ENCODE peak calls at places on chromosomes 2 and 18, in seven cellular contexts. X is heart right ventricle; M is glomerular endothelial cell; Z is activated T-helper 9 cell treated with anti-CD3 and anti-CD28 coated beads, Interleukin-2, amount 50 U/mL, for 16 hours; G is nucleus accumbens; P is fibroblast of lung; A is activated naive CD4-positive, alpha-beta T cell. N is an unnamed sample.

GRCh38 chr2:172038604-172039003 is 38.9 kb downstream of the METAP1D start:
- DNase-seq in X (no peak), M (no peak), Z (no peak), G (no peak), P (peak; percentile 50), A (no peak), N (no peak)

GRCh38 chr18:3466872-3467271 is 16.9 kb downstream of the TGIF1 start:
- DNase-seq in X (no peak), M (no peak), Z (no peak), G (no peak), P (no peak), A (no peak), N (no peak)

GRCh38 chr18:46474487-46475366 is 182.3 kb downstream of the LOXHD1 start:
- DNase-seq in X (no peak), M (no peak), Z (no peak), G (no peak), P (no peak), A (no peak), N (no peak)

GRCh38 chr2:127864877-127865276 is 6.9 kb upstream of the POLR2D start:
- DNase-seq in X (no peak), M (no peak), Z (no peak), G (no peak), P (no peak), A (no peak), N (no peak)

GRCh38 chr2:216540920-216541319 is 42.3 kb downstream of the RPL37A start:
- DNase-seq in X (no peak), M (no peak), Z (no peak), G (no peak), P (no peak), A (no peak), N (no peak)

GRCh38 chr18:74796928-74797576 is 199.4 kb downstream of the ZNF407 start:
- DNase-seq in X (no peak), M (no peak), Z (no peak), G (peak; percentile 12), P (peak; percentile 86), A (no peak), N (no peak)

GRCh38 chr2:146850746-146851145 is 994.1 kb upstream of the ACVR2A start:
- DNase-seq in X (no peak), M (no peak), Z (no peak), G (no peak), P (peak; percentile 91), A (no peak), N (no peak)

GRCh38 chr2:72779495-72779894 is 46.3 kb downstream of the EXOC6B start:
- DNase-seq in X (no peak), M (no peak), Z (no peak), G (no peak), P (no peak), A (no peak), N (no peak)

GRCh38 chr2:241961454-241961853 is 91.9 kb downstream of the RTP5 start:
- DNase-seq in X (no peak), M (no peak), Z (no peak), G (no peak), P (no peak), A (no peak), N (no peak)

GRCh38 chr2:70111752-70112591 is 24.7 kb downstream of the PCBP1 start:
- DNase-seq in X (no peak), M (no peak), Z (no peak), G (no peak), P (peak; percentile 78), A (no peak), N (no peak)

GRCh38 chr2:111642576-111643327 is 241.2 kb downstream of the ANAPC1 start:
- DNase-seq in X (no peak), M (no peak), Z (no peak), G (no peak), P (no peak), A (no peak), N (no peak)

GRCh38 chr2:85724731-85725181 is 29.0 kb upstream of the ATOH8 start:
- DNase-seq in X (no peak), M (no peak), Z (no peak), G (no peak), P (no peak), A (no peak), N (no peak)

GRCh38 chr2:36356199-36356989 is 816 bp downstream of the CRIM1 start:
- DNase-seq in X (peak; percentile 56), M (no peak), Z (no peak), G (peak; percentile 74), P (peak; percentile 49), A (peak; percentile 9), N (no peak)

GRCh38 chr2:20242727-20243377 is 17.9 kb upstream of the SDC1 start:
- DNase-seq in X (no peak), M (no peak), Z (no peak), G (no peak), P (no peak), A (no peak), N (no peak)

GRCh38 chr2:239368906-239369584 is 31.8 kb downstream of the HDAC4 start:
- DNase-seq in X (no peak), M (no peak), Z (no peak), G (no peak), P (no peak), A (no peak), N (no peak)

GRCh38 chr2:233395687-233396086 is 41.4 kb downstream of the DGKD start:
- DNase-seq in X (no peak), M (no peak), Z (no peak), G (no peak), P (no peak), A (no peak), N (no peak)

GRCh38 chr2:56168163-56168562 is 15.6 kb upstream of the CCDC85A start:
- DNase-seq in X (no peak), M (no peak), Z (no peak), G (no peak), P (peak; percentile 76), A (no peak), N (no peak)

GRCh38 chr18:49459404-49460171 is 857 bp downstream of the DYM start:
- DNase-seq in X (peak; percentile 35), M (no peak), Z (peak; percentile 17), G (no peak), P (peak; percentile 34), A (no peak), N (no peak)

GRCh38 chr2:174664084-174664759 is 66.6 kb upstream of the WIPF1 start:
- DNase-seq in X (peak; percentile 17), M (no peak), Z (no peak), G (peak; percentile 17), P (peak; percentile 25), A (no peak), N (no peak)

GRCh38 chr2:211045025-211045424 is 488.6 kb downstream of the CPS1 start:
- DNase-seq in X (no peak), M (no peak), Z (no peak), G (no peak), P (no peak), A (no peak), N (no peak)

GRCh38 chr2:183214680-183215079 is 90.4 kb downstream of the NUP35 start:
- DNase-seq in X (no peak), M (no peak), Z (no peak), G (no peak), P (no peak), A (no peak), N (no peak)

GRCh38 chr2:99638791-99639190 is 149.0 kb upstream of the REV1 start:
- DNase-seq in X (no peak), M (no peak), Z (no peak), G (no peak), P (no peak), A (no peak), N (no peak)

GRCh38 chr2:26335231-26335630 is 10.7 kb upstream of the SELENOI start:
- DNase-seq in X (no peak), M (no peak), Z (no peak), G (no peak), P (no peak), A (no peak), N (no peak)

GRCh38 chr18:35071819-35072247 is 30.6 kb downstream of the MAPRE2 start:
- DNase-seq in X (no peak), M (no peak), Z (no peak), G (no peak), P (no peak), A (no peak), N (no peak)

GRCh38 chr18:61502472-61502871 is 169.2 kb downstream of the CDH20 start:
- DNase-seq in X (no peak), M (peak; percentile 36), Z (no peak), G (peak; percentile 23), P (peak; percentile 43), A (no peak), N (no peak)

GRCh38 chr2:10160226-10160955 is 37.9 kb downstream of the RRM2 start:
- DNase-seq in X (no peak), M (no peak), Z (no peak), G (no peak), P (no peak), A (no peak), N (no peak)

GRCh38 chr2:207484444-207485391 is 45.0 kb upstream of the CREB1 start:
- DNase-seq in X (no peak), M (no peak), Z (no peak), G (no peak), P (peak; percentile 27), A (no peak), N (no peak)

GRCh38 chr2:98743835-98744234 is 12.9 kb upstream of the MGAT4A start:
- DNase-seq in X (no peak), M (no peak), Z (no peak), G (no peak), P (no peak), A (no peak), N (no peak)

GRCh38 chr2:189092936-189093335 is 86.6 kb downstream of the COL5A2 start:
- DNase-seq in X (no peak), M (no peak), Z (no peak), G (no peak), P (peak; percentile 97), A (no peak), N (no peak)

GRCh38 chr2:132757676-132758075 is 87.7 kb upstream of the LYPD1 start:
- DNase-seq in X (no peak), M (no peak), Z (no peak), G (no peak), P (peak; percentile 60), A (no peak), N (no peak)